ENCODE peak calls at places on chromosomes 6 and 20, in four cellular contexts. One of them, this sample, is unnamed.

GRCh38 chr20:8132632-8133587 is 844 bp downstream of the PLCB1 start:
- DNase-seq in ovary: peak; percentile 42
- DNase-seq in prostate gland: peak; percentile 59
- DNase-seq in tibial nerve: peak; percentile 14
- DNase-seq in this sample: no peak

GRCh38 chr20:934186-934840 is 18.2 kb upstream of the ANGPT4 start:
- DNase-seq in ovary: no peak
- DNase-seq in prostate gland: no peak
- DNase-seq in tibial nerve: no peak
- DNase-seq in this sample: peak; percentile 64

GRCh38 chr20:680638-681037 is 5.0 kb upstream of the SCRT2 start:
- DNase-seq in ovary: no peak
- DNase-seq in prostate gland: no peak
- DNase-seq in tibial nerve: no peak
- DNase-seq in this sample: no peak

GRCh38 chr20:1405801-1406200 is 12.9 kb upstream of the FKBP1A start:
- DNase-seq in ovary: no peak
- DNase-seq in prostate gland: no peak
- DNase-seq in tibial nerve: no peak
- DNase-seq in this sample: no peak

GRCh38 chr6:164753517-164753916 is 555.9 kb downstream of the C6orf118 start:
- DNase-seq in ovary: no peak
- DNase-seq in prostate gland: no peak
- DNase-seq in tibial nerve: no peak
- DNase-seq in this sample: no peak

GRCh38 chr6:160596433-160596832 is 67.6 kb downstream of the LPA start:
- DNase-seq in ovary: no peak
- DNase-seq in prostate gland: no peak
- DNase-seq in tibial nerve: no peak
- DNase-seq in this sample: no peak

GRCh38 chr6:3214898-3215297 is 12.6 kb downstream of the TUBB2B start:
- DNase-seq in ovary: no peak
- DNase-seq in prostate gland: no peak
- DNase-seq in tibial nerve: no peak
- DNase-seq in this sample: no peak

GRCh38 chr20:60851826-60852704 is 400.0 kb upstream of the CDH4 start:
- DNase-seq in ovary: no peak
- DNase-seq in prostate gland: no peak
- DNase-seq in tibial nerve: no peak
- DNase-seq in this sample: no peak

GRCh38 chr20:12047838-12048432 is 130.2 kb downstream of the BTBD3 start:
- DNase-seq in ovary: no peak
- DNase-seq in prostate gland: no peak
- DNase-seq in tibial nerve: no peak
- DNase-seq in this sample: no peak

GRCh38 chr20:63156221-63156671 is 59.7 kb downstream of the YTHDF1 start:
- DNase-seq in ovary: no peak
- DNase-seq in prostate gland: no peak
- DNase-seq in tibial nerve: no peak
- DNase-seq in this sample: no peak

GRCh38 chr6:43276180-43277082 is 21.6 kb upstream of the SLC22A7 start:
- DNase-seq in ovary: no peak
- DNase-seq in prostate gland: no peak
- DNase-seq in tibial nerve: no peak
- DNase-seq in this sample: no peak

GRCh38 chr6:133184798-133185380 is 56.3 kb upstream of the EYA4 start:
- DNase-seq in ovary: no peak
- DNase-seq in prostate gland: no peak
- DNase-seq in tibial nerve: no peak
- DNase-seq in this sample: no peak

GRCh38 chr6:43838276-43839036 is 68.4 kb downstream of the VEGFA start:
- DNase-seq in ovary: no peak
- DNase-seq in prostate gland: no peak
- DNase-seq in tibial nerve: peak; percentile 28
- DNase-seq in this sample: no peak

GRCh38 chr6:19988555-19988954 is 151.4 kb downstream of the ID4 start:
- DNase-seq in ovary: no peak
- DNase-seq in prostate gland: no peak
- DNase-seq in tibial nerve: no peak
- DNase-seq in this sample: no peak

GRCh38 chr6:56475736-56476457 is 166.8 kb downstream of the DST start:
- DNase-seq in ovary: no peak
- DNase-seq in prostate gland: no peak
- DNase-seq in tibial nerve: no peak
- DNase-seq in this sample: no peak

GRCh38 chr6:3742076-3742425 is 9.5 kb downstream of the PXDC1 start:
- DNase-seq in ovary: no peak
- DNase-seq in prostate gland: no peak
- DNase-seq in tibial nerve: no peak
- DNase-seq in this sample: peak; percentile 2

GRCh38 chr6:30463651-30464618 is 25.4 kb upstream of the HLA-E start:
- DNase-seq in ovary: no peak
- DNase-seq in prostate gland: no peak
- DNase-seq in tibial nerve: no peak
- DNase-seq in this sample: no peak

GRCh38 chr6:46175446-46175845 is 4.7 kb upstream of the ENPP5 start:
- DNase-seq in ovary: no peak
- DNase-seq in prostate gland: no peak
- DNase-seq in tibial nerve: no peak
- DNase-seq in this sample: no peak

GRCh38 chr20:6590891-6591679 is 176.4 kb upstream of the BMP2 start:
- DNase-seq in ovary: no peak
- DNase-seq in prostate gland: peak; percentile 55
- DNase-seq in tibial nerve: no peak
- DNase-seq in this sample: no peak

GRCh38 chr6:19333936-19334335 is 503.2 kb upstream of the ID4 start:
- DNase-seq in ovary: no peak
- DNase-seq in prostate gland: no peak
- DNase-seq in tibial nerve: no peak
- DNase-seq in this sample: no peak

GRCh38 chr6:41049955-41050354 is 3.0 kb upstream of the APOBEC2 start:
- DNase-seq in ovary: no peak
- DNase-seq in prostate gland: no peak
- DNase-seq in tibial nerve: no peak
- DNase-seq in this sample: no peak

GRCh38 chr6:13517116-13517515 is 29.7 kb upstream of the GFOD1 start:
- DNase-seq in ovary: no peak
- DNase-seq in prostate gland: no peak
- DNase-seq in tibial nerve: no peak
- DNase-seq in this sample: no peak

GRCh38 chr20:51636123-51636522 is 93.6 kb upstream of the NFATC2 start:
- DNase-seq in ovary: no peak
- DNase-seq in prostate gland: no peak
- DNase-seq in tibial nerve: no peak
- DNase-seq in this sample: no peak

GRCh38 chr6:118501816-118502568 is 46.1 kb upstream of the PLN start:
- DNase-seq in ovary: no peak
- DNase-seq in prostate gland: no peak
- DNase-seq in tibial nerve: no peak
- DNase-seq in this sample: no peak

GRCh38 chr6:89409461-89410035 is 2.5 kb downstream of the RRAGD start:
- DNase-seq in ovary: no peak
- DNase-seq in prostate gland: no peak
- DNase-seq in tibial nerve: no peak
- DNase-seq in this sample: no peak

GRCh38 chr6:147935656-147936055 is 407.0 kb upstream of the SASH1 start:
- DNase-seq in ovary: no peak
- DNase-seq in prostate gland: no peak
- DNase-seq in tibial nerve: no peak
- DNase-seq in this sample: no peak

GRCh38 chr20:4764805-4765204 is 43.1 kb downstream of the PRND start:
- DNase-seq in ovary: no peak
- DNase-seq in prostate gland: no peak
- DNase-seq in tibial nerve: no peak
- DNase-seq in this sample: no peak

GRCh38 chr6:44486002-44486421 is 98.5 kb downstream of the CDC5L start:
- DNase-seq in ovary: no peak
- DNase-seq in prostate gland: no peak
- DNase-seq in tibial nerve: no peak
- DNase-seq in this sample: no peak

GRCh38 chr6:28981391-28981832 is 23.7 kb downstream of the ZNF311 start:
- DNase-seq in ovary: peak; percentile 78
- DNase-seq in prostate gland: peak; percentile 34
- DNase-seq in tibial nerve: no peak
- DNase-seq in this sample: no peak

GRCh38 chr6:17907467-17908229 is 79.8 kb downstream of the KIF13A start:
- DNase-seq in ovary: peak; percentile 75
- DNase-seq in prostate gland: peak; percentile 31
- DNase-seq in tibial nerve: peak; percentile 62
- DNase-seq in this sample: peak; percentile 94

GRCh38 chr6:4973972-4974885 is 29.6 kb downstream of the RPP40 start:
- DNase-seq in ovary: peak; percentile 53
- DNase-seq in prostate gland: no peak
- DNase-seq in tibial nerve: no peak
- DNase-seq in this sample: no peak

GRCh38 chr6:319177-320131 is 27.2 kb downstream of the DUSP22 start:
- DNase-seq in ovary: no peak
- DNase-seq in prostate gland: no peak
- DNase-seq in tibial nerve: no peak
- DNase-seq in this sample: no peak

GRCh38 chr6:44128020-44128917 is 915 bp downstream of the TMEM63B start:
- DNase-seq in ovary: peak; percentile 51
- DNase-seq in prostate gland: peak; percentile 23
- DNase-seq in tibial nerve: no peak
- DNase-seq in this sample: peak; percentile 35

GRCh38 chr6:145734486-145735355 is 599 bp downstream of the EPM2A start:
- DNase-seq in ovary: peak; percentile 85
- DNase-seq in prostate gland: peak; percentile 82
- DNase-seq in tibial nerve: peak; percentile 65
- DNase-seq in this sample: peak; percentile 76
- TF ChIP-seq POLR2A in ovary: peak; percentile 57
- TF ChIP-seq POLR2A in prostate gland: no peak
- TF ChIP-seq POLR2A in tibial nerve: peak; percentile 38
- TF ChIP-seq POLR2A in this sample: no peak

GRCh38 chr6:125300992-125301434 is 754 bp downstream of the HDDC2 start:
- DNase-seq in ovary: no peak
- DNase-seq in prostate gland: no peak
- DNase-seq in tibial nerve: no peak
- DNase-seq in this sample: no peak

GRCh38 chr6:125299257-125299656 is 2.5 kb downstream of the HDDC2 start:
- DNase-seq in ovary: no peak
- DNase-seq in prostate gland: no peak
- DNase-seq in tibial nerve: no peak
- DNase-seq in this sample: no peak

GRCh38 chr6:125303512-125303854 is 1.7 kb upstream of the HDDC2 start:
- DNase-seq in ovary: no peak
- DNase-seq in prostate gland: no peak
- DNase-seq in tibial nerve: no peak
- DNase-seq in this sample: no peak

GRCh38 chr6:125302840-125303511 is 1.2 kb upstream of the HDDC2 start:
- DNase-seq in ovary: no peak
- DNase-seq in prostate gland: no peak
- DNase-seq in tibial nerve: no peak
- DNase-seq in this sample: no peak

DNA sequence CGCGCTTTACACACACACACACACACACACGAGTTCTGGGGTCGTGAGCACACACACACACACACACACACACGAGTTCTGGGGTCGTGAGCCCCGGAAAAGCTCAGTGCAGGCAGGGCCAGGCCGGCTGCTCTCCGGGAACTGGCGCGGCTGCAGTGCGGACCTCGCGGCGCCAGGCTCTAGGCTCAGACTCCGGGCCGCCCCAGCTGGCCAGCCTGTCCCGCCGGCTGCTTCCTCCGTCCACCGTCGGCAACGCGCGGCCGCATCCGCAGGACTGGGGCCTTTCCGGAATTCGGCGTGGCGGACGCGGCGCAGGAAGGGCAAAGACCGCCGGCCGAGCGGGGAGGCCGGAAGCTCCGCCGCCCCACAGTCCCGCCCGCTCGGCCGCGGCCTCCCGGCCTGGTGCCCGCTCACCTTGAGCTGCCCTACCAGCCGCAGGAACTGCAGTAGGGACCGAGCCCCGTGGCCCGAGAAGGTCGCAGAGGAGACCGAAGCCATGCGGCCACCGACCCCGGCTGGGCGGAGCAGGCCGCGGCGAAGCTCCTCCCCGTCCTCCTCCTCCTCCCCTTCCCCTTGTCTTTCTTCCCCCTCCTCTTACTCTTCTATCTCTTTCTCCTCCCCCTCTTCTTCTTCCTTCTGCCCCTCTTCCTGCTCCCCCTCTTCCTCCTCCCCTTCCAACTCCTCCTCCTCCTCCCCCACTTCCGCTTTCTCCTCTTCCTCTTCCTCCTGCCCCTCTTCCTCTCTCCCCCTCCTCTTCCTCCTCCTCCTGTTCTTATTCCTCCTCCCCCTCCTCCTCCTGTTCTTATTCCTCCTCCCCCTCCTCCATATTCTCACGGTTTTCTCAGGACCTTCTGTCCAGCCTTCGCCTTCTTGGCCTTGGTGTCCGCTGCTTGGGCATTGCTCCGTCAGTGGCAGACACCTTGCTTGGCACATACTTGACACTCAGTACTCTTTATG is at the start of gene HDDC2:
- DNase-seq in ovary: peak; percentile 68
- DNase-seq in prostate gland: peak; percentile 34
- DNase-seq in tibial nerve: no peak
- DNase-seq in this sample: peak; percentile 92
- TF ChIP-seq POLR2A in ovary: peak; percentile 22
- TF ChIP-seq POLR2A in prostate gland: no peak
- TF ChIP-seq POLR2A in tibial nerve: peak; percentile 25
- TF ChIP-seq POLR2A in this sample: no peak

DNA sequence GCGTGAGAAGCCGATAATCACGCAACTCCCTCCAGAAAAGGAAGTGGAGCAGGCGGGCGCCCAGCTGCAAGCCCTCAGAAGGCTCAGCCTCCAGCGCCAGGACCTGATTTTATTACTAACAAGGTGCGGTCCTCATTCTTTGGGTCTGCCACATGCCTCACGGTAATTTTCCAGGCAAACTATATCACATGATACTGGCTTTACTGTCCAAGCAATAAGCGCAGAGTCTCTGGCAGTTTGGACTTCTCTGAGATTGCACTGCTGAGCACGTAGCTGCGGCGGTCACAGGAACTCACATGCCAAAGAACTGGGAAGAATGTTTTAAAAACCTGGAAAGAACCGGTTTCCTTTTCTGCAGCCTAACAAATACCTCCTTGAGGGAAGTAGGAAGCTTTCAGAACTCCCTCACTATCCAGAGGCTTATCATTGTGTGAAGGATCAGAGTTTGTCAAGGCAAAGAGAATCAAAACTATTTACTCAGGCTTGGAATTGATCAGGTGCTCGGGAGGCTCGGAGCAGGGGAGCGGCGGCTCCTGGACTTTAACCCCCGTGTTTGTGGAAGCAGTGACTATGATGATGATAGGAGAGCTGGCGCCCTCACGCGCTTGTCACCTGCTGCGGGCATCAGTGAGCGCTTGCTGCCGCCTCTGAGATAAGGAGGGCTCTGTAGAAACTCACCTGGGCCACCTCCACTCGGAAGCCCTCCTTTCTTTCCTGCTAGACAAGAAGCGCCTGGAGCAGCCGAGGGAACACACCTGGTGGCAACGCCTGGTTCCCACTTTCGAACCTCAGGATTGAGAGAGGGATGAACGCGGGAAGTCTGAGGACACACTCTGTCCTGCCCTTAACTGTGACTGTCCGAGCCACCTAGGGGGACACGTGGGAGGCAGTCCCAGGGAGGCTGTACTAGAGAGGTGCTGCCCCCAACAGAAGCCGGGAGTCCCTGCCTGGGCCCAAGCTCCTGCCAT is 27.2 kb upstream of the SYNJ2 start:
- DNase-seq in ovary: no peak
- DNase-seq in prostate gland: peak; percentile 64
- DNase-seq in tibial nerve: no peak
- DNase-seq in this sample: no peak
- TF ChIP-seq POLR2A in ovary: no peak
- TF ChIP-seq POLR2A in prostate gland: no peak
- TF ChIP-seq POLR2A in tibial nerve: no peak
- TF ChIP-seq POLR2A in this sample: no peak

GRCh38 chr6:8065519-8065911 is 1.3 kb upstream of the BLOC1S5 start:
- DNase-seq in ovary: no peak
- DNase-seq in prostate gland: no peak
- DNase-seq in tibial nerve: no peak
- DNase-seq in this sample: no peak
- TF ChIP-seq POLR2A in ovary: no peak
- TF ChIP-seq POLR2A in prostate gland: no peak
- TF ChIP-seq POLR2A in tibial nerve: no peak
- TF ChIP-seq POLR2A in this sample: no peak